ENCODE peak calls at places on chromosomes 5 and 9, in eight cellular contexts. One of them, this sample, is unnamed.

GRCh38 chr9:32413424-32413823 is 29.0 kb downstream of the ACO1 start:
- DNase-seq in Kasumi-1: no peak
- DNase-seq in breast epithelium: no peak
- DNase-seq in MCF 10A: peak; percentile 44
- DNase-seq in memory B cell: no peak
- DNase-seq in T1000: no peak
- DNase-seq in fibroblast of lung: no peak
- DNase-seq in stimulated activated CD8-positive, alpha-beta memory T cell treated with anti-CD3 and anti-CD28 coated beads, Interleukin-12 subunit alpha, Interleukin-12 subunit beta, amount 100 ng/mL, for 4 hours: no peak
- DNase-seq in this sample: no peak

GRCh38 chr9:2635922-2636321 is 14.3 kb downstream of the VLDLR start:
- DNase-seq in Kasumi-1: no peak
- DNase-seq in breast epithelium: no peak
- DNase-seq in MCF 10A: no peak
- DNase-seq in memory B cell: no peak
- DNase-seq in T1000: no peak
- DNase-seq in fibroblast of lung: no peak
- DNase-seq in stimulated activated CD8-positive, alpha-beta memory T cell treated with anti-CD3 and anti-CD28 coated beads, Interleukin-12 subunit alpha, Interleukin-12 subunit beta, amount 100 ng/mL, for 4 hours: no peak
- DNase-seq in this sample: no peak

GRCh38 chr9:6049798-6050197 is 34.4 kb upstream of the RANBP6 start:
- DNase-seq in Kasumi-1: peak; percentile 4
- DNase-seq in breast epithelium: no peak
- DNase-seq in MCF 10A: peak; percentile 56
- DNase-seq in memory B cell: no peak
- DNase-seq in T1000: no peak
- DNase-seq in fibroblast of lung: no peak
- DNase-seq in stimulated activated CD8-positive, alpha-beta memory T cell treated with anti-CD3 and anti-CD28 coated beads, Interleukin-12 subunit alpha, Interleukin-12 subunit beta, amount 100 ng/mL, for 4 hours: no peak
- DNase-seq in this sample: peak; percentile 7

GRCh38 chr5:143592648-143593047 is 189.2 kb upstream of the NR3C1 start:
- DNase-seq in Kasumi-1: no peak
- DNase-seq in breast epithelium: no peak
- DNase-seq in MCF 10A: peak; percentile 50
- DNase-seq in memory B cell: no peak
- DNase-seq in T1000: no peak
- DNase-seq in fibroblast of lung: no peak
- DNase-seq in stimulated activated CD8-positive, alpha-beta memory T cell treated with anti-CD3 and anti-CD28 coated beads, Interleukin-12 subunit alpha, Interleukin-12 subunit beta, amount 100 ng/mL, for 4 hours: no peak
- DNase-seq in this sample: no peak

GRCh38 chr9:78685471-78685870 is 388.5 kb downstream of the PSAT1 start:
- DNase-seq in Kasumi-1: no peak
- DNase-seq in breast epithelium: no peak
- DNase-seq in MCF 10A: no peak
- DNase-seq in memory B cell: no peak
- DNase-seq in T1000: no peak
- DNase-seq in fibroblast of lung: peak; percentile 40
- DNase-seq in stimulated activated CD8-positive, alpha-beta memory T cell treated with anti-CD3 and anti-CD28 coated beads, Interleukin-12 subunit alpha, Interleukin-12 subunit beta, amount 100 ng/mL, for 4 hours: no peak
- DNase-seq in this sample: no peak

GRCh38 chr9:112443200-112443599 is 43.4 kb upstream of the KIAA1958 start:
- DNase-seq in Kasumi-1: peak; percentile 69
- DNase-seq in breast epithelium: no peak
- DNase-seq in MCF 10A: peak; percentile 24
- DNase-seq in memory B cell: no peak
- DNase-seq in T1000: no peak
- DNase-seq in fibroblast of lung: peak; percentile 16
- DNase-seq in stimulated activated CD8-positive, alpha-beta memory T cell treated with anti-CD3 and anti-CD28 coated beads, Interleukin-12 subunit alpha, Interleukin-12 subunit beta, amount 100 ng/mL, for 4 hours: no peak
- DNase-seq in this sample: no peak

GRCh38 chr9:131799177-131799823 is 59.4 kb upstream of the RAPGEF1 start:
- DNase-seq in Kasumi-1: peak; percentile 39
- DNase-seq in breast epithelium: no peak
- DNase-seq in MCF 10A: peak; percentile 62
- DNase-seq in memory B cell: peak; percentile 43
- DNase-seq in T1000: no peak
- DNase-seq in fibroblast of lung: peak; percentile 32
- DNase-seq in stimulated activated CD8-positive, alpha-beta memory T cell treated with anti-CD3 and anti-CD28 coated beads, Interleukin-12 subunit alpha, Interleukin-12 subunit beta, amount 100 ng/mL, for 4 hours: no peak
- DNase-seq in this sample: peak; percentile 68

GRCh38 chr5:89232139-89232603 is 349.2 kb upstream of the MEF2C start:
- DNase-seq in Kasumi-1: no peak
- DNase-seq in breast epithelium: no peak
- DNase-seq in MCF 10A: no peak
- DNase-seq in memory B cell: no peak
- DNase-seq in T1000: no peak
- DNase-seq in fibroblast of lung: no peak
- DNase-seq in stimulated activated CD8-positive, alpha-beta memory T cell treated with anti-CD3 and anti-CD28 coated beads, Interleukin-12 subunit alpha, Interleukin-12 subunit beta, amount 100 ng/mL, for 4 hours: no peak
- DNase-seq in this sample: no peak

GRCh38 chr5:180105827-180106312 is 34.3 kb upstream of the RNF130 start:
- DNase-seq in Kasumi-1: no peak
- DNase-seq in breast epithelium: no peak
- DNase-seq in MCF 10A: peak; percentile 34
- DNase-seq in memory B cell: no peak
- DNase-seq in T1000: no peak
- DNase-seq in fibroblast of lung: no peak
- DNase-seq in stimulated activated CD8-positive, alpha-beta memory T cell treated with anti-CD3 and anti-CD28 coated beads, Interleukin-12 subunit alpha, Interleukin-12 subunit beta, amount 100 ng/mL, for 4 hours: no peak
- DNase-seq in this sample: no peak

GRCh38 chr5:137264041-137264440 is 235.1 kb downstream of the SPOCK1 start:
- DNase-seq in Kasumi-1: no peak
- DNase-seq in breast epithelium: no peak
- DNase-seq in MCF 10A: no peak
- DNase-seq in memory B cell: no peak
- DNase-seq in T1000: no peak
- DNase-seq in fibroblast of lung: peak; percentile 67
- DNase-seq in stimulated activated CD8-positive, alpha-beta memory T cell treated with anti-CD3 and anti-CD28 coated beads, Interleukin-12 subunit alpha, Interleukin-12 subunit beta, amount 100 ng/mL, for 4 hours: no peak
- DNase-seq in this sample: no peak

GRCh38 chr5:60066502-60066901 is 173.0 kb upstream of the PDE4D start:
- DNase-seq in Kasumi-1: no peak
- DNase-seq in breast epithelium: no peak
- DNase-seq in MCF 10A: no peak
- DNase-seq in memory B cell: no peak
- DNase-seq in T1000: no peak
- DNase-seq in fibroblast of lung: peak; percentile 81
- DNase-seq in stimulated activated CD8-positive, alpha-beta memory T cell treated with anti-CD3 and anti-CD28 coated beads, Interleukin-12 subunit alpha, Interleukin-12 subunit beta, amount 100 ng/mL, for 4 hours: no peak
- DNase-seq in this sample: no peak

GRCh38 chr5:119578937-119579336 is 50.4 kb upstream of the FAM170A start:
- DNase-seq in Kasumi-1: peak; percentile 77
- DNase-seq in breast epithelium: no peak
- DNase-seq in MCF 10A: peak; percentile 69
- DNase-seq in memory B cell: no peak
- DNase-seq in T1000: no peak
- DNase-seq in fibroblast of lung: peak; percentile 1
- DNase-seq in stimulated activated CD8-positive, alpha-beta memory T cell treated with anti-CD3 and anti-CD28 coated beads, Interleukin-12 subunit alpha, Interleukin-12 subunit beta, amount 100 ng/mL, for 4 hours: no peak
- DNase-seq in this sample: peak; percentile 55

GRCh38 chr9:127007638-127008037 is 93.1 kb downstream of the RALGPS1 start:
- DNase-seq in Kasumi-1: no peak
- DNase-seq in breast epithelium: no peak
- DNase-seq in MCF 10A: no peak
- DNase-seq in memory B cell: no peak
- DNase-seq in T1000: no peak
- DNase-seq in fibroblast of lung: no peak
- DNase-seq in stimulated activated CD8-positive, alpha-beta memory T cell treated with anti-CD3 and anti-CD28 coated beads, Interleukin-12 subunit alpha, Interleukin-12 subunit beta, amount 100 ng/mL, for 4 hours: no peak
- DNase-seq in this sample: no peak

GRCh38 chr5:9653811-9654210 is 23.7 kb upstream of the TAS2R1 start:
- DNase-seq in Kasumi-1: no peak
- DNase-seq in breast epithelium: no peak
- DNase-seq in MCF 10A: peak; percentile 60
- DNase-seq in memory B cell: no peak
- DNase-seq in T1000: no peak
- DNase-seq in fibroblast of lung: peak; percentile 91
- DNase-seq in stimulated activated CD8-positive, alpha-beta memory T cell treated with anti-CD3 and anti-CD28 coated beads, Interleukin-12 subunit alpha, Interleukin-12 subunit beta, amount 100 ng/mL, for 4 hours: no peak
- DNase-seq in this sample: peak; percentile 4

GRCh38 chr9:137269231-137269772 is 8.2 kb upstream of the TOR4A start:
- DNase-seq in Kasumi-1: no peak
- DNase-seq in breast epithelium: peak; percentile 64
- DNase-seq in MCF 10A: peak; percentile 61
- DNase-seq in memory B cell: no peak
- DNase-seq in T1000: no peak
- DNase-seq in fibroblast of lung: no peak
- DNase-seq in stimulated activated CD8-positive, alpha-beta memory T cell treated with anti-CD3 and anti-CD28 coated beads, Interleukin-12 subunit alpha, Interleukin-12 subunit beta, amount 100 ng/mL, for 4 hours: no peak
- DNase-seq in this sample: no peak

GRCh38 chr9:12658531-12659209 is 34.5 kb upstream of the TYRP1 start:
- DNase-seq in Kasumi-1: no peak
- DNase-seq in breast epithelium: no peak
- DNase-seq in MCF 10A: no peak
- DNase-seq in memory B cell: no peak
- DNase-seq in T1000: no peak
- DNase-seq in fibroblast of lung: no peak
- DNase-seq in stimulated activated CD8-positive, alpha-beta memory T cell treated with anti-CD3 and anti-CD28 coated beads, Interleukin-12 subunit alpha, Interleukin-12 subunit beta, amount 100 ng/mL, for 4 hours: no peak
- DNase-seq in this sample: no peak

GRCh38 chr5:38060354-38060753 is 198.0 kb upstream of the EGFLAM start:
- DNase-seq in Kasumi-1: no peak
- DNase-seq in breast epithelium: no peak
- DNase-seq in MCF 10A: peak; percentile 23
- DNase-seq in memory B cell: no peak
- DNase-seq in T1000: peak; percentile 10
- DNase-seq in fibroblast of lung: peak; percentile 87
- DNase-seq in stimulated activated CD8-positive, alpha-beta memory T cell treated with anti-CD3 and anti-CD28 coated beads, Interleukin-12 subunit alpha, Interleukin-12 subunit beta, amount 100 ng/mL, for 4 hours: no peak
- DNase-seq in this sample: peak; percentile 2

GRCh38 chr5:69331528-69332445 is 814 bp downstream of the CCDC125 start:
- DNase-seq in Kasumi-1: peak; percentile 40
- DNase-seq in breast epithelium: no peak
- DNase-seq in MCF 10A: no peak
- DNase-seq in memory B cell: no peak
- DNase-seq in T1000: no peak
- DNase-seq in fibroblast of lung: no peak
- DNase-seq in stimulated activated CD8-positive, alpha-beta memory T cell treated with anti-CD3 and anti-CD28 coated beads, Interleukin-12 subunit alpha, Interleukin-12 subunit beta, amount 100 ng/mL, for 4 hours: no peak
- DNase-seq in this sample: peak; percentile 48

This sample was measured in Caco-2.